ENCODE peak calls at places on chromosome 11, in six cellular contexts. K, A, I, S, E and J are unnamed samples.
A peak's percentile ranks its signal among the peaks of the same experiment; 100 is the strongest.

GRCh38 chr11:115964091-115964490 is 459.9 kb upstream of the CADM1 start:
- DNase-seq in I (no peak), A (no peak), S (no peak), E (no peak), K (no peak), J (no peak)

GRCh38 chr11:104668797-104669463 is 229.3 kb downstream of the CASP12 start:
- DNase-seq in E (no peak), I (no peak), S (peak; percentile 62), A (peak; percentile 60), K (no peak), J (no peak)

GRCh38 chr11:1392561-1392960 is 2.8 kb downstream of the BRSK2 start:
- DNase-seq in I (no peak), E (no peak), S (no peak), A (no peak), K (no peak), J (no peak)

GRCh38 chr11:86917577-86917976 is 37.6 kb downstream of the FZD4 start:
- DNase-seq in A (no peak), K (no peak), I (no peak), E (no peak), S (no peak), J (no peak)

GRCh38 chr11:9385288-9385902 is 943 bp downstream of the IPO7 start:
- DNase-seq in S (no peak), A (no peak), E (no peak), K (no peak), I (no peak), J (no peak)

GRCh38 chr11:109112748-109113378 is 309.1 kb upstream of the C11orf87 start:
- DNase-seq in S (no peak), I (no peak), K (no peak), A (no peak), E (no peak), J (no peak)

GRCh38 chr11:60872124-60872951 is 5.0 kb downstream of the ZP1 start:
- DNase-seq in S (peak; percentile 30), I (no peak), E (no peak), K (no peak), A (peak; percentile 87), J (no peak)

GRCh38 chr11:92224394-92225205 is at the start of gene FAT3:
- DNase-seq in S (peak; percentile 7), I (no peak), E (no peak), A (peak; percentile 78), K (no peak), J (no peak)

GRCh38 chr11:70244698-70245097 is 25.8 kb upstream of the PPFIA1 start:
- DNase-seq in A (peak; percentile 88), I (no peak), E (no peak), S (no peak), K (no peak), J (no peak)

GRCh38 chr11:77198440-77198849 is 70.4 kb downstream of the MYO7A start:
- DNase-seq in E (no peak), I (no peak), A (peak; percentile 19), K (no peak), S (peak; percentile 37), J (peak; percentile 42)

GRCh38 chr11:69003301-69003865 is 9.7 kb downstream of the MRGPRF start:
- DNase-seq in A (no peak), I (no peak), S (no peak), K (no peak), E (no peak), J (peak; percentile 54)

GRCh38 chr11:129785383-129786111 is 30.1 kb upstream of the TMEM45B start:
- DNase-seq in S (peak; percentile 48), A (peak; percentile 19), I (no peak), K (no peak), E (no peak), J (no peak)

GRCh38 chr11:64759722-64760719 is at the start of gene PYGM:
- DNase-seq in S (no peak), K (no peak), I (no peak), E (no peak), A (no peak), J (peak; percentile 84)

GRCh38 chr11:15893080-15893492 is 463.3 kb downstream of the SOX6 start:
- DNase-seq in S (no peak), I (no peak), K (no peak), E (no peak), A (peak; percentile 97), J (no peak)

GRCh38 chr11:114296190-114296978 is at the start of gene NNMT:
- DNase-seq in E (no peak), K (no peak), S (peak; percentile 93), A (peak; percentile 99), I (no peak), J (peak; percentile 77)

GRCh38 chr11:133134561-133135173 is 397.6 kb downstream of the OPCML start:
- DNase-seq in K (no peak), A (peak; percentile 29), S (peak; percentile 53), I (peak; percentile 36), E (no peak), J (peak; percentile 68)

GRCh38 chr11:110710520-110711381 is 1.5 kb downstream of the ARHGAP20 start:
- DNase-seq in A (peak; percentile 24), K (no peak), E (no peak), I (no peak), S (peak; percentile 25), J (peak; percentile 75)

GRCh38 chr11:114162719-114163123 is 103.2 kb downstream of the ZBTB16 start:
- DNase-seq in A (peak; percentile 96), E (no peak), K (no peak), I (no peak), S (peak; percentile 98), J (peak; percentile 90)

GRCh38 chr11:118152552-118153471 is at the start of gene SCN4B:
- DNase-seq in I (no peak), K (no peak), E (no peak), S (peak; percentile 55), A (peak; percentile 58), J (peak; percentile 75)

GRCh38 chr11:15955595-15955994 is 400.8 kb downstream of the SOX6 start:
- DNase-seq in K (no peak), A (peak; percentile 67), S (no peak), E (no peak), I (no peak), J (no peak)

GRCh38 chr11:71192629-71193028 is 59.7 kb downstream of the SHANK2 start:
- DNase-seq in E (no peak), K (no peak), S (no peak), I (no peak), A (no peak), J (peak; percentile 3)

GRCh38 chr11:67307545-67308001 is 4.2 kb downstream of the SSH3 start:
- DNase-seq in S (no peak), I (no peak), E (no peak), A (no peak), K (no peak), J (peak; percentile 53)

GRCh38 chr11:35073691-35074382 is 65.1 kb upstream of the CD44 start:
- DNase-seq in S (no peak), E (no peak), K (no peak), A (peak; percentile 53), I (no peak), J (no peak)